ENCODE peak calls at places on chromosomes 12 and 14, in ten cellular contexts. W is transverse colon, O is IMR-90, B is thyroid gland, R is H1, I is HCT116, L is spleen, J is uterus, K is breast epithelium, N is stomach. Z is an unnamed sample.

GRCh38 chr14:77965919-77966435 is 166.1 kb downstream of the ADCK1 start:
- DNase-seq in W (no peak), O (peak), B (peak), R (peak), I (no peak), L (peak), J (no peak), K (no peak), N (peak), Z (peak)

GRCh38 chr12:113227686-113228391 is 6.6 kb downstream of the TPCN1 start:
- DNase-seq in W (no peak), O (no peak), B (no peak), R (no peak), I (no peak), L (peak), J (no peak), K (no peak), N (no peak), Z (no peak)

GRCh38 chr12:53268637-53269562 is 801 bp downstream of the ESPL1 start:
- DNase-seq in W (no peak), O (no peak), B (no peak), R (no peak), I (no peak), L (no peak), J (no peak), K (no peak), N (no peak), Z (no peak)

GRCh38 chr14:91405241-91405721 is 12.3 kb downstream of the CCDC88C start:
- DNase-seq in W (no peak), O (no peak), B (no peak), R (no peak), I (no peak), L (peak), J (no peak), K (no peak), N (no peak), Z (peak)

GRCh38 chr12:1509703-1510395 is 84.5 kb downstream of the FBXL14 start:
- DNase-seq in W (no peak), O (no peak), B (no peak), R (no peak), I (no peak), L (peak), J (no peak), K (no peak), N (no peak), Z (no peak)

GRCh38 chr14:103723176-103724081 is 7.8 kb downstream of the ZFYVE21 start:
- DNase-seq in W (peak), O (no peak), B (no peak), R (no peak), I (no peak), L (no peak), J (no peak), K (no peak), N (no peak), Z (no peak)

GRCh38 chr12:109268896-109269295 is 40.2 kb downstream of the FOXN4 start:
- DNase-seq in W (no peak), O (no peak), B (no peak), R (no peak), I (no peak), L (no peak), J (no peak), K (no peak), N (no peak), Z (no peak)

GRCh38 chr14:67636361-67636919 is 16.7 kb downstream of the ARG2 start:
- DNase-seq in W (no peak), O (peak), B (peak), R (no peak), I (no peak), L (no peak), J (no peak), K (no peak), N (no peak), Z (peak)

GRCh38 chr12:1706284-1707016 is 15.6 kb downstream of the ADIPOR2 start:
- DNase-seq in W (no peak), O (peak), B (no peak), R (no peak), I (no peak), L (no peak), J (no peak), K (no peak), N (no peak), Z (no peak)

GRCh38 chr12:70246580-70246979 is 3.3 kb downstream of the CNOT2 start:
- DNase-seq in W (no peak), O (peak), B (no peak), R (no peak), I (no peak), L (no peak), J (no peak), K (no peak), N (no peak), Z (no peak)

GRCh38 chr14:24311837-24312615 is 724 bp downstream of the LTB4R start:
- DNase-seq in W (no peak), O (no peak), B (peak), R (no peak), I (no peak), L (peak), J (no peak), K (no peak), N (no peak), Z (peak)

GRCh38 chr14:54712371-54712998 is 145.6 kb downstream of the SAMD4A start:
- DNase-seq in W (no peak), O (peak), B (no peak), R (no peak), I (no peak), L (no peak), J (no peak), K (no peak), N (no peak), Z (no peak)

GRCh38 chr12:30420561-30420960 is 275.1 kb downstream of the IPO8 start:
- DNase-seq in W (no peak), O (peak), B (no peak), R (no peak), I (no peak), L (no peak), J (no peak), K (no peak), N (no peak), Z (no peak)

GRCh38 chr12:49020441-49020840 is 1.9 kb upstream of the PRKAG1 start:
- DNase-seq in W (peak), O (no peak), B (no peak), R (no peak), I (no peak), L (no peak), J (peak), K (no peak), N (no peak), Z (no peak)

GRCh38 chr12:65648461-65648860 is 175.8 kb upstream of the HMGA2 start:
- DNase-seq in W (no peak), O (peak), B (no peak), R (no peak), I (no peak), L (no peak), J (no peak), K (no peak), N (no peak), Z (no peak)

GRCh38 chr12:119869720-119870119 is 7.4 kb downstream of the CIT start:
- DNase-seq in W (no peak), O (peak), B (no peak), R (no peak), I (peak), L (no peak), J (no peak), K (no peak), N (no peak), Z (no peak)

GRCh38 chr14:29016050-29016900 is 249.7 kb downstream of the FOXG1 start:
- DNase-seq in W (no peak), O (peak), B (no peak), R (peak), I (no peak), L (no peak), J (no peak), K (no peak), N (no peak), Z (peak)

GRCh38 chr12:78863482-78864427 is 819 bp upstream of the SYT1 start:
- DNase-seq in W (peak), O (peak), B (peak), R (peak), I (no peak), L (peak), J (peak), K (no peak), N (no peak), Z (peak)

GRCh38 chr14:81400202-81400678 is at the start of gene STON2:
- DNase-seq in W (peak), O (no peak), B (peak), R (no peak), I (peak), L (no peak), J (no peak), K (no peak), N (no peak), Z (no peak)

GRCh38 chr12:89706551-89707348 is 1.9 kb downstream of the ATP2B1 start:
- DNase-seq in W (no peak), O (peak), B (peak), R (no peak), I (no peak), L (peak), J (peak), K (no peak), N (no peak), Z (no peak)

GRCh38 chr12:57755454-57756372 is 810 bp downstream of the MARCHF9 start:
- DNase-seq in W (peak), O (no peak), B (peak), R (no peak), I (no peak), L (peak), J (no peak), K (no peak), N (peak), Z (peak)

GRCh38 chr12:47184813-47185212 is 105.1 kb upstream of the AMIGO2 start:
- DNase-seq in W (no peak), O (no peak), B (peak), R (no peak), I (no peak), L (no peak), J (no peak), K (no peak), N (peak), Z (peak)

GRCh38 chr12:115060477-115061168 is 376.6 kb upstream of the TBX3 start:
- DNase-seq in W (no peak), O (no peak), B (no peak), R (no peak), I (no peak), L (no peak), J (no peak), K (no peak), N (no peak), Z (no peak)

GRCh38 chr12:15982471-15982870 is 71.3 kb downstream of the DERA start:
- DNase-seq in W (no peak), O (peak), B (no peak), R (no peak), I (no peak), L (no peak), J (no peak), K (no peak), N (no peak), Z (no peak)

GRCh38 chr14:104600141-104600643 is 4.4 kb downstream of the TMEM179 start:
- DNase-seq in W (no peak), O (no peak), B (no peak), R (no peak), I (no peak), L (peak), J (no peak), K (no peak), N (no peak), Z (peak)

GRCh38 chr12:111215891-111216290 is 153.0 kb downstream of the PHETA1 start:
- DNase-seq in W (no peak), O (no peak), B (no peak), R (no peak), I (no peak), L (no peak), J (no peak), K (no peak), N (no peak), Z (no peak)

GRCh38 chr14:21300892-21301291 is 21.0 kb downstream of the RPGRIP1 start:
- DNase-seq in W (peak), O (no peak), B (peak), R (peak), I (no peak), L (peak), J (no peak), K (no peak), N (peak), Z (peak)

GRCh38 chr12:124938066-124938465 is 23.6 kb upstream of the UBC start:
- DNase-seq in W (no peak), O (no peak), B (no peak), R (no peak), I (no peak), L (no peak), J (no peak), K (no peak), N (no peak), Z (no peak)

GRCh38 chr12:124940393-124941169 is 26.1 kb upstream of the UBC start:
- DNase-seq in W (peak), O (peak), B (peak), R (peak), I (peak), L (peak), J (peak), K (peak), N (peak), Z (peak)

GRCh38 chr12:124939428-124940142 is 25.1 kb upstream of the UBC start:
- DNase-seq in W (peak), O (peak), B (peak), R (peak), I (peak), L (peak), J (peak), K (peak), N (peak), Z (peak)

GRCh38 chr12:124940143-124940392 is 25.6 kb upstream of the UBC start:
- DNase-seq in W (no peak), O (no peak), B (no peak), R (no peak), I (no peak), L (no peak), J (no peak), K (no peak), N (no peak), Z (no peak)

GRCh38 chr12:124938606-124939427 is 24.4 kb upstream of the UBC start:
- DNase-seq in W (peak), O (peak), B (peak), R (no peak), I (peak), L (no peak), J (peak), K (no peak), N (peak), Z (peak)
- TF ChIP-seq POLR2A in W (peak), O (peak), B (no peak), R (peak), I (no peak), L (no peak), J (no peak), K (no peak), N (no peak), Z (no peak)

DNA sequence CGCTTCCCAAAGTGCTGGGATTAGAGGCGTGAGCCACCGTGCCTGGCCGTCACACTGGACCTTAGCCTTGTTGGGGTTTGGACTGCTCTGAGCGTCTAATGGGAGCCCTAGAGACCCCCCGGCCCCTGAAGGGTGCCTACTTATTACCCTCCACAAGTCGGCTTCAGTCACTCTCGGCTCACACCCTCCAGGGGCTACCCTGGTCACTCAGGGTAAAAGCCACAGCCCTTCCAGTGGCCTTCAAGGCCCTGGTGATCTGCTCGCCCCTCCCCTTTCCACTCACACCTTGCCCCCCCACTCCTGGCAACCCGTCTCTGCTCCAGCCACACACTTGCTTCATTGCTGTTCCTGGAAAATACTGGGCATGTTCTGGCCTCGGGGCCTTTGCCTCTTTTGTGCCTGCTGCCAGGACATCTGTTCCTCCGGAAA is 3.6 kb upstream of the MORN3 start:
- DNase-seq in W (peak), O (no peak), B (peak), R (no peak), I (no peak), L (no peak), J (no peak), K (peak), N (peak), Z (peak)
- H3K27ac ChIP-seq in W (peak), O (no peak), B (no peak), R (peak), I (peak), L (peak), J (peak), K (peak), N (peak), Z (peak)

GRCh38 chr12:4297617-4298016 is 23.4 kb upstream of the TIGAR start:
- DNase-seq in W (no peak), O (no peak), B (no peak), R (no peak), I (no peak), L (no peak), J (no peak), K (no peak), N (no peak), Z (no peak)
- TF ChIP-seq POLR2A in W (no peak), O (no peak), B (no peak), R (peak), I (no peak), L (no peak), J (no peak), K (no peak), N (no peak), Z (no peak)

DNA sequence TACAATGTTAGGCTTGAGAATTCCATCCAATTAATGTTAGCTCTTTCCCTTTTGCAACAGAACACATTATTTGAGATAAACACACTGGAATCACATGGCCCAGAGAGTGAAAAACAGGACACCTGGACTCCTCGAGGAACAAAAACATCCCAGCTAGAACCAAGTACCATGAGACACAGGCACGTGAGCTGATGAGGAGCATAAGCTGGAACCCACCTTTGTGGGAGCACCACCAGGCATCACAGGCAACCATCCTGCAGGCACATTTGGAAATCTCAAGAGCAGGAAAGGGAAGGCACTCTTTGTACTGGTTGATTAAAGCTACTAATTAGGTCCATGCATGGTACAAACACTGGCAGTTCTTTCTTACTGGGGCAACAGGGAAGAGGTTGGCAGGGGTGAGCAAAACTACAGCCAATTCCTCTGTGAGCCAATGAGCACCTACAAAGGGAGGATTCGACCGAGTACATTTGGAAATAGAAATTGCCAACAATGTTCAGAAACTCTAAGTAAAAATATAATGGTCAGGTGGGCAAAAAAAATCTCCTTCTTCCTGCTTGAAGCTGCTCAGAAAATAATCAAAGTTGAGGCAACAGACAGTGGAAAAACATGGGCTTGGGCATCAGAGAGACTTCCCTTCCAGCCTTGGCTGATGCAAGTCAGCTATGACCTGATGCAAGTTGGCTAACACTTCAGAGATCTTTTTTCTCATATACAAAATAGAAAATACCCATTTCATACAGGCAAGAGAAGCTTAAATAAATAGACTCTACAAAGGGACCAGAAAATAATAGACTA is 216.7 kb downstream of the NUAK1 start:
- DNase-seq in W (no peak), O (no peak), B (no peak), R (no peak), I (no peak), L (no peak), J (no peak), K (no peak), N (no peak), Z (no peak)
- H3K27ac ChIP-seq in W (no peak), O (no peak), B (no peak), R (no peak), I (no peak), L (no peak), J (peak), K (peak), N (no peak), Z (no peak)

GRCh38 chr12:116915326-116915725 is 4.6 kb downstream of the FBXW8 start:
- DNase-seq in W (no peak), O (no peak), B (peak), R (no peak), I (no peak), L (no peak), J (no peak), K (no peak), N (no peak), Z (no peak)

GRCh38 chr12:116910280-116910644 is 488 bp upstream of the FBXW8 start:
- DNase-seq in W (no peak), O (no peak), B (no peak), R (no peak), I (no peak), L (no peak), J (no peak), K (no peak), N (no peak), Z (no peak)

GRCh38 chr12:116906285-116906684 is 4.5 kb upstream of the FBXW8 start:
- DNase-seq in W (no peak), O (no peak), B (no peak), R (no peak), I (no peak), L (no peak), J (no peak), K (no peak), N (no peak), Z (no peak)

GRCh38 chr12:116916122-116916521 is 5.4 kb downstream of the FBXW8 start:
- DNase-seq in W (no peak), O (peak), B (no peak), R (no peak), I (peak), L (no peak), J (no peak), K (no peak), N (no peak), Z (no peak)

GRCh38 chr12:116910645-116911449 is at the start of gene FBXW8:
- DNase-seq in W (peak), O (peak), B (peak), R (no peak), I (peak), L (peak), J (peak), K (peak), N (peak), Z (peak)
- TF ChIP-seq POLR2A in W (no peak), O (peak), B (peak), R (peak), I (peak), L (no peak), J (peak), K (no peak), N (no peak), Z (peak)

DNA sequence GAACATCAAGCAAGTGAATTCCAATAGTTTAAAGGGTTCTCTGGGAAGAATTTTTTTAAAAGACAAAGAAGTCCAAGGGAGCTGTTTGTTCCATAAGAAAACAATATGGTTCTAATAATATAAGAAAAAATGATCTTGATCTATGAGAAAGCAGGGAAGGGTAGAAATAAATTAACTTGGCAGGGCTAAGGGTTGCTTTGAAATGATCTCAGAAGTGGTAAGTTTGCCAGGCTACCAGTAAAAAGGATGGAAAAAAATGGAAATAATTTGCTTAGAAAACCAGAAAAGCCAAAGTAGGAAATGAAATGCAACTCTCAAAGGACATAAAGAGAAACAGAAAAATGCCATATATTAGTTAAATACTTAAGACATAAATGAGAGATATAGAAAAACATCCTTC is 41.7 kb upstream of the EMP1 start:
- DNase-seq in W (no peak), O (no peak), B (no peak), R (no peak), I (no peak), L (no peak), J (no peak), K (no peak), N (no peak), Z (no peak)
- H3K27ac ChIP-seq in W (no peak), O (no peak), B (peak), R (no peak), I (no peak), L (no peak), J (peak), K (no peak), N (no peak), Z (no peak)

DNA sequence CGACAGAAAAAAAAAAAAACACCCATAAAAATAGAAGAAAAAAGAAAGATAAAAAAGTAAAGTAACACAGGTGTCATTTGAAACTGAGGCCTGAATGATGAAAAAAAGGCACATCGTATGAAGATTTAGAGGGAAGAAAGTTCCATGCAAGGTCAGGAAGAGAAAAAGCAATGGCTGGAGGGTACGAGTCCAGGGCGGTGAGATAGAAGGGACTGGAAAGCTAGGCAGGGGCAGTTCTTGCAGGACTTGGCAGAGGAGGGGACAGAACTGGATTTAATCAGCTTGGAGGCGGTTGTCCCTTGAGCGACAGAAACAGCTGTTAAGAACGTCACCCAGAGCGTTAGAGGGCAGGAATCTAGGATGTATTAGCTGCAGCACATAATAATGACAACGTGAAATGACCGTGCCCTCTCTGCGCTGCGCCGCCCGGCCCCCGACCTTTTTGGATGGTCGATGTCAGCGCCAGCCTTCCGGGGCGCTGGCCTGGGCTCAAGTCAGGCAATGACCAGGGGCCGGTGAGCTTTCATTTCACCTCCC is 559 bp upstream of the TMEM120B start:
- DNase-seq in W (peak), O (no peak), B (peak), R (no peak), I (no peak), L (peak), J (peak), K (no peak), N (peak), Z (peak)
- TF ChIP-seq POLR2A in W (no peak), O (no peak), B (no peak), R (no peak), I (no peak), L (no peak), J (no peak), K (no peak), N (no peak), Z (no peak)

GRCh38 chr14:63473194-63473788 is 69.9 kb downstream of the PPP2R5E start:
- DNase-seq in W (no peak), O (no peak), B (no peak), R (no peak), I (no peak), L (no peak), J (no peak), K (no peak), N (no peak), Z (no peak)
- H3K27ac ChIP-seq in W (no peak), O (no peak), B (no peak), R (no peak), I (no peak), L (peak), J (no peak), K (no peak), N (no peak), Z (no peak)